ENCODE peak calls at places on chromosomes 7 and 10, in six cellular contexts. E is OCI-M1; A is ureter; D is stimulated activated naive CD4-positive, alpha-beta T cell; L is M059J; Y is lower leg skin. S is an unnamed sample.

GRCh38 chr10:117926491-117926890 is 120.2 kb downstream of the RAB11FIP2 start:
- DNase-seq in Y (no peak), L (no peak), D (no peak), E (peak; percentile 10), A (no peak), S (no peak)

GRCh38 chr10:73840403-73841301 is 29.3 kb upstream of the NDST2 start:
- DNase-seq in A (no peak), Y (no peak), E (no peak), L (no peak), D (no peak), S (no peak)

GRCh38 chr7:1318661-1319060 is 86.0 kb downstream of the UNCX start:
- DNase-seq in D (no peak), L (no peak), Y (no peak), E (no peak), A (no peak), S (no peak)

GRCh38 chr10:78911533-78912340 is 157.0 kb upstream of the ZMIZ1 start:
- DNase-seq in A (no peak), E (no peak), L (no peak), D (no peak), Y (no peak), S (no peak)

GRCh38 chr10:110355181-110355831 is 50.6 kb upstream of the SMNDC1 start:
- DNase-seq in A (no peak), E (no peak), L (no peak), Y (no peak), D (no peak), S (no peak)

GRCh38 chr7:149716007-149716931 is 57.1 kb downstream of the ZNF467 start:
- DNase-seq in E (peak; percentile 2), Y (no peak), L (peak; percentile 16), A (no peak), D (no peak), S (no peak)

GRCh38 chr10:60405172-60405571 is 15.5 kb upstream of the ANK3 start:
- DNase-seq in Y (no peak), A (no peak), E (no peak), D (no peak), L (no peak), S (no peak)

GRCh38 chr10:101050206-101051069 is 11.4 kb upstream of the KAZALD1 start:
- DNase-seq in D (peak; percentile 35), Y (no peak), L (peak; percentile 54), E (peak; percentile 85), A (no peak), S (peak; percentile 78)

GRCh38 chr7:47609803-47610452 is 28.0 kb upstream of the TNS3 start:
- DNase-seq in A (no peak), E (no peak), D (no peak), L (peak; percentile 57), Y (peak; percentile 45), S (no peak)

GRCh38 chr10:124636271-124636993 is 107.7 kb downstream of the FAM53B start:
- DNase-seq in E (no peak), L (no peak), Y (no peak), D (peak; percentile 31), A (no peak), S (peak; percentile 30)

GRCh38 chr7:150633926-150634325 is 1.7 kb upstream of the GIMAP6 start:
- DNase-seq in E (no peak), Y (no peak), A (no peak), D (no peak), L (no peak), S (no peak)

GRCh38 chr10:125578658-125579315 is 104.2 kb downstream of the TEX36 start:
- DNase-seq in Y (no peak), A (no peak), L (no peak), D (no peak), E (no peak), S (no peak)

GRCh38 chr7:82327898-82328297 is 115.7 kb downstream of the CACNA2D1 start:
- DNase-seq in E (no peak), D (no peak), A (no peak), L (no peak), Y (no peak), S (no peak)

GRCh38 chr7:50166997-50167961 is 74.2 kb upstream of the ZPBP start:
- DNase-seq in A (no peak), Y (no peak), D (peak; percentile 41), E (no peak), L (no peak), S (peak; percentile 43)

GRCh38 chr10:95559466-95559865 is 1.7 kb downstream of the SORBS1 start:
- DNase-seq in A (peak; percentile 54), L (no peak), E (peak; percentile 24), Y (no peak), D (no peak), S (no peak)

GRCh38 chr7:151632750-151633515 is 113.2 kb upstream of the RHEB start:
- DNase-seq in L (peak; percentile 27), Y (peak; percentile 26), E (peak; percentile 91), D (peak; percentile 60), A (peak; percentile 61), S (peak; percentile 73)

GRCh38 chr10:77639756-77640155 is 2.1 kb upstream of the KCNMA1 start:
- DNase-seq in Y (no peak), A (no peak), D (no peak), E (no peak), L (no peak), S (no peak)

GRCh38 chr10:62437696-62438095 is 63.5 kb downstream of the ZNF365 start:
- DNase-seq in L (peak; percentile 70), Y (no peak), E (peak; percentile 84), A (no peak), D (peak; percentile 49), S (peak; percentile 66)

GRCh38 chr7:146249272-146249671 is 132.7 kb downstream of the CNTNAP2 start:
- DNase-seq in Y (no peak), A (no peak), L (no peak), E (peak; percentile 4), D (no peak), S (no peak)

GRCh38 chr7:147639037-147639436 is 951.5 kb upstream of the C7orf33 start:
- DNase-seq in A (no peak), L (no peak), Y (no peak), D (no peak), E (peak; percentile 9), S (no peak)

GRCh38 chr7:118153551-118154177 is 30.3 kb upstream of the LSM8 start:
- DNase-seq in A (no peak), E (peak; percentile 80), D (peak; percentile 2), L (peak; percentile 9), Y (peak; percentile 15), S (peak; percentile 18)

GRCh38 chr7:64619705-64620104 is 46.2 kb upstream of the ZNF107 start:
- DNase-seq in L (no peak), Y (no peak), D (no peak), E (peak; percentile 29), A (no peak), S (no peak)

GRCh38 chr7:91098566-91098965 is 165.7 kb upstream of the FZD1 start:
- DNase-seq in A (no peak), E (no peak), L (peak; percentile 6), Y (no peak), D (no peak), S (no peak)

GRCh38 chr10:5813341-5814109 is at the start of gene GDI2:
- DNase-seq in Y (peak; percentile 95), D (peak; percentile 94), L (peak; percentile 87), E (peak; percentile 98), A (peak; percentile 97), S (peak; percentile 97)

GRCh38 chr7:32119790-32120196 is 49.6 kb upstream of the PDE1C start:
- DNase-seq in D (no peak), L (no peak), E (no peak), Y (no peak), A (no peak), S (no peak)

GRCh38 chr10:62732841-62733653 is 71.5 kb upstream of the ADO start:
- DNase-seq in A (no peak), Y (no peak), D (peak; percentile 71), L (peak; percentile 94), E (peak; percentile 51), S (peak; percentile 87)

GRCh38 chr7:131235489-131236317 is 92.0 kb upstream of the MKLN1 start:
- DNase-seq in Y (no peak), L (peak; percentile 100), A (peak; percentile 62), E (no peak), D (peak; percentile 65), S (peak; percentile 89)

GRCh38 chr10:4849042-4849402 is 23.0 kb downstream of the AKR1E2 start:
- DNase-seq in L (no peak), E (no peak), Y (no peak), D (no peak), A (no peak), S (no peak)

GRCh38 chr10:90813592-90814365 is 44.1 kb downstream of the HTR7 start:
- DNase-seq in L (peak; percentile 28), Y (no peak), A (no peak), D (no peak), E (no peak), S (no peak)

S was measured in CD4-positive, alpha-beta memory T cell.